ENCODE peak calls at places on chromosome 16, in nine cellular contexts. V is astrocyte of the spinal cord, T is brain microvascular endothelial cell, A is GM23338, U is fibroblast of lung, S is BJ, K is uterus, X is tibial nerve, Y is OCI-LY7. I is an unnamed sample.

GRCh38 chr16:81005644-81006471 is 827 bp downstream of the CMC2 start:
- DNase-seq in V (peak), T (no peak), A (peak), U (peak), S (no peak), K (peak), X (peak), Y (no peak), I (peak)

GRCh38 chr16:24701521-24701951 is 27.9 kb upstream of the TNRC6A start:
- DNase-seq in V (peak), T (no peak), A (no peak), U (peak), S (peak), K (peak), X (no peak), Y (no peak), I (no peak)

GRCh38 chr16:1792836-1793577 is 498 bp downstream of the IGFALS start:
- DNase-seq in V (no peak), T (no peak), A (no peak), U (no peak), S (no peak), K (no peak), X (no peak), Y (no peak), I (no peak)

GRCh38 chr16:10405386-10405939 is 19.6 kb downstream of the ATF7IP2 start:
- DNase-seq in V (peak), T (peak), A (no peak), U (no peak), S (no peak), K (no peak), X (no peak), Y (no peak), I (no peak)

GRCh38 chr16:52372313-52372712 is 174.6 kb downstream of the TOX3 start:
- DNase-seq in V (no peak), T (no peak), A (no peak), U (no peak), S (no peak), K (no peak), X (no peak), Y (no peak), I (no peak)

GRCh38 chr16:84925092-84925772 is 86.1 kb downstream of the ZDHHC7 start:
- DNase-seq in V (no peak), T (no peak), A (peak), U (no peak), S (no peak), K (no peak), X (peak), Y (peak), I (no peak)

GRCh38 chr16:81495321-81496234 is 51.0 kb downstream of the CMIP start:
- DNase-seq in V (no peak), T (no peak), A (no peak), U (no peak), S (no peak), K (no peak), X (no peak), Y (no peak), I (peak)

GRCh38 chr16:1144476-1145382 is 8.2 kb upstream of the CACNA1H start:
- DNase-seq in V (no peak), T (no peak), A (no peak), U (no peak), S (no peak), K (no peak), X (no peak), Y (no peak), I (no peak)

GRCh38 chr16:75391254-75391653 is 42.0 kb downstream of the CFDP1 start:
- DNase-seq in V (no peak), T (no peak), A (no peak), U (no peak), S (no peak), K (no peak), X (no peak), Y (no peak), I (no peak)

GRCh38 chr16:75254359-75254837 is 3.0 kb upstream of the BCAR1 start:
- DNase-seq in V (no peak), T (peak), A (peak), U (peak), S (no peak), K (peak), X (no peak), Y (no peak), I (no peak)

GRCh38 chr16:65142276-65142675 is 20.4 kb upstream of the CDH11 start:
- DNase-seq in V (no peak), T (no peak), A (no peak), U (no peak), S (no peak), K (no peak), X (no peak), Y (no peak), I (no peak)

GRCh38 chr16:67372664-67373063 is 20.6 kb downstream of the TPPP3 start:
- DNase-seq in V (peak), T (no peak), A (peak), U (peak), S (no peak), K (no peak), X (peak), Y (peak), I (no peak)

GRCh38 chr16:80759419-80760162 is 44.8 kb downstream of the CDYL2 start:
- DNase-seq in V (no peak), T (no peak), A (no peak), U (no peak), S (no peak), K (no peak), X (no peak), Y (no peak), I (no peak)

GRCh38 chr16:76182092-76182635 is 95.0 kb upstream of the CNTNAP4 start:
- DNase-seq in V (no peak), T (no peak), A (no peak), U (no peak), S (no peak), K (no peak), X (no peak), Y (no peak), I (no peak)

GRCh38 chr16:8113843-8114242 is 476.5 kb downstream of the TMEM114 start:
- DNase-seq in V (no peak), T (no peak), A (no peak), U (no peak), S (no peak), K (no peak), X (no peak), Y (no peak), I (no peak)

GRCh38 chr16:23406546-23407240 is 46.3 kb downstream of the COG7 start:
- DNase-seq in V (no peak), T (no peak), A (no peak), U (no peak), S (no peak), K (no peak), X (no peak), Y (no peak), I (no peak)
- H3K4me3 ChIP-seq in V (no peak), T (no peak), A (no peak), U (no peak), S (no peak), K (no peak), X (no peak), Y (no peak), I (no peak)

GRCh38 chr16:85981826-85982562 is 83.0 kb downstream of the IRF8 start:
- DNase-seq in V (no peak), T (no peak), A (no peak), U (no peak), S (no peak), K (no peak), X (no peak), Y (no peak), I (no peak)

GRCh38 chr16:85980686-85981085 is 81.7 kb downstream of the IRF8 start:
- DNase-seq in V (no peak), T (no peak), A (no peak), U (no peak), S (no peak), K (no peak), X (no peak), Y (no peak), I (no peak)

GRCh38 chr16:85978291-85978775 is 79.4 kb downstream of the IRF8 start:
- DNase-seq in V (no peak), T (no peak), A (no peak), U (no peak), S (no peak), K (no peak), X (no peak), Y (no peak), I (no peak)

GRCh38 chr16:85978976-85979375 is 80.0 kb downstream of the IRF8 start:
- DNase-seq in V (no peak), T (no peak), A (no peak), U (no peak), S (no peak), K (no peak), X (no peak), Y (no peak), I (no peak)

GRCh38 chr16:85979605-85980004 is 80.6 kb downstream of the IRF8 start:
- DNase-seq in V (no peak), T (no peak), A (no peak), U (no peak), S (no peak), K (no peak), X (no peak), Y (no peak), I (no peak)
- TF ChIP-seq CTCF in V (no peak), T (no peak), A (no peak), U (no peak), S (no peak), K (no peak), X (no peak), Y (no peak), I (no peak)

GRCh38 chr16:3035289-3035971 is 1.3 kb downstream of the BICDL2 start:
- DNase-seq in V (no peak), T (no peak), A (no peak), U (no peak), S (no peak), K (no peak), X (no peak), Y (no peak), I (no peak)
- H3K4me3 ChIP-seq in V (no peak), T (no peak), A (peak), U (no peak), S (no peak), K (no peak), X (no peak), Y (no peak), I (no peak)

GRCh38 chr16:56315955-56316354 is 109.4 kb downstream of the AMFR start:
- DNase-seq in V (no peak), T (no peak), A (no peak), U (no peak), S (no peak), K (no peak), X (no peak), Y (no peak), I (no peak)

GRCh38 chr16:56319391-56319790 is 106.0 kb downstream of the AMFR start:
- DNase-seq in V (no peak), T (no peak), A (no peak), U (no peak), S (no peak), K (no peak), X (no peak), Y (no peak), I (no peak)

GRCh38 chr16:56317998-56318912 is 107.1 kb downstream of the AMFR start:
- DNase-seq in V (peak), T (peak), A (peak), U (peak), S (no peak), K (peak), X (peak), Y (peak), I (peak)

GRCh38 chr16:56314244-56314850 is 111.0 kb downstream of the AMFR start:
- DNase-seq in V (no peak), T (no peak), A (no peak), U (no peak), S (no peak), K (no peak), X (no peak), Y (no peak), I (no peak)

DNA sequence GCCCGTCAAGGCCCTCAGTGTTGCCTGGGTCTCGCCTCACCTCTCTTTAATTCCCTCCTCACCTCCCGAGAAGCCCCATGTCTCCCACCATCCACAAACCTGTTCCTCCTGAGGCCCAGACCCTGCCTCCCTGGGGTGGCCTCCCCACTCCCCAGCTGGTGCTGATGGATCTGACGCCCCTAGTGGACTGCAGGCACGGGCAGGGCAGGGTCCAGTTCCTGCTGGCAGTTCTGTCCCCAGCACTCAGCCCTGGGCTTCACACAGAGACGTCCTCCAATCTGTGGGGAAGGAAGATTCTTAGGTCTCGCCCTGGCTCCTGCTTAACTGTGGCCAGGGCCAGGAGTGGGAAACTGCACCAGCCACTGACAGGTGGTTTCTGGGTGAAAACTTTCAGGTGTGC is 108.8 kb downstream of the AMFR start:
- DNase-seq in V (no peak), T (no peak), A (no peak), U (no peak), S (no peak), K (no peak), X (no peak), Y (no peak), I (no peak)
- TF ChIP-seq CTCF in V (no peak), T (no peak), A (peak), U (no peak), S (no peak), K (no peak), X (no peak), Y (no peak), I (no peak)

GRCh38 chr16:15835136-15835878 is 21.5 kb downstream of the MYH11 start:
- DNase-seq in V (no peak), T (no peak), A (no peak), U (no peak), S (no peak), K (no peak), X (no peak), Y (peak), I (no peak)
- H3K4me3 ChIP-seq in V (no peak), T (no peak), A (no peak), U (no peak), S (no peak), K (no peak), X (no peak), Y (no peak), I (no peak)

GRCh38 chr16:26765087-26765486 is 301.6 kb upstream of the C16orf82 start:
- DNase-seq in V (no peak), T (no peak), A (peak), U (no peak), S (no peak), K (no peak), X (no peak), Y (peak), I (no peak)
- TF ChIP-seq CTCF in V (peak), T (peak), A (peak), U (peak), S (no peak), K (no peak), X (peak), Y (peak), I (no peak)

I was measured in lower leg skin.